ENCODE peak calls at places on chromosome 20, in six cellular contexts. I, B, R, W, M and G are unnamed samples.

GRCh38 chr20:25486377-25486776 is 78.9 kb downstream of the GINS1 start:
- DNase-seq in I (no peak), B (peak), R (no peak), W (peak), M (peak), G (no peak)

GRCh38 chr20:21808863-21809664 is 103.6 kb downstream of the PAX1 start:
- DNase-seq in I (peak), B (peak), R (peak), W (peak), M (no peak), G (no peak)

GRCh38 chr20:32333181-32333987 is 24.7 kb upstream of the ASXL1 start:
- DNase-seq in I (no peak), B (no peak), R (no peak), W (no peak), M (peak), G (no peak)

GRCh38 chr20:431012-431904 is 23.2 kb downstream of the RBCK1 start:
- DNase-seq in I (peak), B (peak), R (peak), W (peak), M (peak), G (no peak)

GRCh38 chr20:62774076-62774714 is 22.1 kb upstream of the MRGBP start:
- DNase-seq in I (no peak), B (no peak), R (no peak), W (peak), M (no peak), G (no peak)

GRCh38 chr20:58141971-58142842 is 86.2 kb downstream of the ANKRD60 start:
- DNase-seq in I (no peak), B (no peak), R (no peak), W (no peak), M (no peak), G (no peak)

GRCh38 chr20:4961746-4962145 is 39.6 kb downstream of the SLC23A2 start:
- DNase-seq in I (peak), B (peak), R (peak), W (no peak), M (peak), G (no peak)

GRCh38 chr20:58251979-58252591 is 23.6 kb upstream of the ANKRD60 start:
- DNase-seq in I (no peak), B (no peak), R (peak), W (no peak), M (peak), G (peak)

GRCh38 chr20:44993343-44993742 is 27.0 kb downstream of the STK4 start:
- DNase-seq in I (no peak), B (no peak), R (no peak), W (no peak), M (peak), G (no peak)

GRCh38 chr20:13778827-13779226 is 5.9 kb downstream of the ESF1 start:
- DNase-seq in I (no peak), B (no peak), R (no peak), W (no peak), M (no peak), G (no peak)

GRCh38 chr20:11912013-11912663 is 5.6 kb upstream of the BTBD3 start:
- DNase-seq in I (no peak), B (no peak), R (peak), W (peak), M (peak), G (no peak)

DNA sequence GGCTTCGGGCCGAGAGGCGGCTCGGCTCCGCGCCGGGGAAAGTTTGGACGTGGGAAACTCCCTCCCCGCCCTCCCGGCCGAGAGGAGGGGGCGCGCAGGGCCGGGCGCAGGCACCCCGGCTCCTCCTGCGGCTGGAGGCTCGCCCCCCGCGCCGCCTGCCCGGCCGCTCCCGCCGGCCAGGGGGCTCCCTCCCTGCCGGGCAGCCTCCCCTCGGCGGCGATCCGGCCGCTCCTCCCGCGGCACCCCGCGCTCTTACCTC is 370 bp downstream of the CDH22 start:
- DNase-seq in I (no peak), B (no peak), R (no peak), W (no peak), M (no peak), G (no peak)
- H3K4me3 ChIP-seq in I (no peak), B (peak), R (peak), W (peak), M (peak), G (no peak)

GRCh38 chr20:8829232-8829631 is 239.7 kb upstream of the PLCB4 start:
- DNase-seq in I (no peak), B (no peak), R (peak), W (no peak), M (no peak), G (no peak)
- TF ChIP-seq CTCF in I (no peak), B (no peak), R (peak), W (peak), M (peak), G (peak)

GRCh38 chr20:49485563-49485962 is 3.1 kb upstream of the KCNB1 start:
- DNase-seq in I (no peak), B (no peak), R (no peak), W (no peak), M (no peak), G (no peak)
- H3K4me3 ChIP-seq in I (no peak), B (no peak), R (no peak), W (no peak), M (no peak), G (no peak)

DNA sequence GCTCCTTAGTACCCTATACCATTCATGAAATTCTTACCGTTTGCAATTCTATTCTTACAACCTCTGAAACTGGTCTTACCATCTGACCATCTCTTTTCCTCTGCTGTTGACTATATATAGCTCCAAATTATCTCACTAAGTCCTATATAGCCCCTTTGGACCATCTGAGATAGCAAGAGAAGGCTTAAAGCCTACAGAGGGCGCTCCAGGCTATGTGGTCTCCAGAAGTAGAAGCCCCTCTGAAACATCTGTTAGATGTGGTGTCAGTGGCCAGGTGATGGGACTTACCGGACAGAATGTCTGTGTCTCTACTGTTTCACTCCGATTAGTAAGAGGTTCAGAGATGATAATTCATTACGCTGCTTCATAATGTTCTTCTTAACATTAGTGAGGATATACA is 140.7 kb upstream of the BMP2 start:
- DNase-seq in I (no peak), B (no peak), R (no peak), W (no peak), M (no peak), G (no peak)
- TF ChIP-seq CTCF in I (no peak), B (no peak), R (no peak), W (peak), M (peak), G (no peak)

DNA sequence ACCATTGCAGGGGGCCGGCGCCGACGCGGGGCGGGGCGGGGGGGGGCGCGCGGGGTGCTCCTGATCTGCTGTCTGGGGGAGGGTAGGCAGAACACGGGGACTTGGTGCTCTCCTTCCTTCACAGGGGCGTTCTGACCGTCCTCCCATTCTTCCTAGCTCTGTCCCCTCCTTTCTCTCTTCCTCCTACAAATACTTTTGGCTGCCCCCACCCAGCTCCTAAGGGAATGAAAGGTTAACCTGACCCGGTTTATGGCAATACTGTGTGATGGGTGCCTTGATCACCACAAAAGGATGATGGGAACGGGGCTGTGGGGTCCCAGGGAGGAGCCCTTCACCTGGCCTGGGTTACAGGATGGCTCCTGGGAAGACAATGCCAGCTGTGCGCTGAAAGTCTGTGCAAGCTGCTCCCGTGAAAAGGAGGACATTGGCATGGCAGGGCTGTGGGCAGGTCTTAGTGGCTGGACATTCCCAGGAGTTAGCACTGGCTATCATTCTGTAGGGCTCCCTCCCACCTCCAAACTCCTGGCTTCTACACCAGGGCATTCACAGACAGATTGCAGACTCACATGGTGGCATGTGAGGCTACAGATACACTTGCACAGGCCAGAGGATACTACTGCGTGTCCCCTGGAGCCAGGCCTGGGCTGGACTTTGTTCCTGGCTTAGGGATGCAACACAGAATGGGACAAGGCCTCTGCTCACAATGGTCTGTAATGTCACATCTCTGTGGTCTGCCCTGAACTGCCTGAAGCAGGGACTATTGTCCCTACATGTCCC is 1.9 kb upstream of the TPD52L2 start:
- DNase-seq in I (no peak), B (peak), R (no peak), W (no peak), M (no peak), G (no peak)
- H3K4me3 ChIP-seq in I (peak), B (peak), R (peak), W (no peak), M (no peak), G (peak)

DNA sequence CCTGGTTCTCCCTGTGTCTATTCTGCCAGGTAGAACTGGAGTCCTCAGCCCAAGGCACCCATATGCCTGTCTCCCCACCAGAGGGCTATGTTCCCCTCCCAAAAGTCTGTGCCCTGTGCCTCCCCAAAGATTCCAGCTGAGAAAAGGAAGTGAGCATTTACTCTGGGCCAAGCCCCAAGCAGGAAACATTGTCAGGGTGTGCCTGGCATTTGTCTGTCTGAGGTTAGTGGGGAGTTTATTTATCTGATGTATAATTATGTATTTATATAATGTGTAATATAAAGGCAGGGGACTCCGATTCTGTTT is 5.6 kb downstream of the GDF5 start:
- DNase-seq in I (no peak), B (no peak), R (no peak), W (no peak), M (no peak), G (no peak)
- TF ChIP-seq CTCF in I (no peak), B (no peak), R (no peak), W (peak), M (no peak), G (peak)

DNA sequence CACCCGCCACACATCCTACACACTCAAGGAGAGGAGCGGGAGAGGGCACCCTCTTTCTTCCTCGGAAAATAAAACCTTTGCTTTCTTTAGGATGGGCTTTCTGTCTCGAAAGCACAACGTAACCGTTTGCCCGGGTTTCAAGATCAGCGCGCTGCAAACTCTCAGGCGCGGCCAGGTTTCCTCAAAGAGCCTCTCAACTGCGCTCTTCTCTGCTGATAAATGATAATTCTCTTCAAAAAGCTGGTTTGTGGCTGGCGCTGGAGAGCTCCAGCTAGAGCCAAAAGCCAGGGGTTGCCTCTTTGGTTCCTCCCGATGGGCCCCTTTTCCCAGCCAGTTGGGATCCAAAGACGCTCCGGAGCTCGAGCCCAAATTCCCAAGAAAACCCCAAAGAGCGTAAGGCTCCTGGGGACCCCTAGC is 460 bp upstream of the PLCB1 start:
- DNase-seq in I (no peak), B (no peak), R (no peak), W (no peak), M (peak), G (no peak)
- H3K4me3 ChIP-seq in I (peak), B (peak), R (peak), W (peak), M (peak), G (peak)

GRCh38 chr20:34709836-34710567 is 5.9 kb downstream of the TP53INP2 start:
- DNase-seq in I (peak), B (peak), R (no peak), W (peak), M (peak), G (no peak)
- TF ChIP-seq CTCF in I (no peak), B (peak), R (peak), W (peak), M (no peak), G (peak)